ENCODE peak calls at places on chromosomes 11 and 22, in six cellular contexts. One of them, this sample, is unnamed.

GRCh38 chr11:74024630-74025029 is 15.7 kb upstream of the UCP3 start:
- DNase-seq in GM12891: no peak
- DNase-seq in GM12878: no peak
- DNase-seq in K562: peak
- DNase-seq in HepG2: no peak
- DNase-seq in H1: no peak
- DNase-seq in this sample: no peak

GRCh38 chr11:13114566-13115465 is 105.7 kb downstream of the RASSF10 start:
- DNase-seq in GM12891: no peak
- DNase-seq in GM12878: no peak
- DNase-seq in K562: peak
- DNase-seq in HepG2: peak
- DNase-seq in H1: no peak
- DNase-seq in this sample: no peak

GRCh38 chr11:3198815-3199214 is 19.8 kb downstream of the MRGPRG start:
- DNase-seq in GM12891: no peak
- DNase-seq in GM12878: no peak
- DNase-seq in K562: no peak
- DNase-seq in HepG2: no peak
- DNase-seq in H1: no peak
- DNase-seq in this sample: no peak

GRCh38 chr22:44442856-44443595 is 55.0 kb downstream of the RTL6 start:
- DNase-seq in GM12891: no peak
- DNase-seq in GM12878: no peak
- DNase-seq in K562: no peak
- DNase-seq in HepG2: no peak
- DNase-seq in H1: no peak
- DNase-seq in this sample: no peak

GRCh38 chr22:45263790-45264269 is 20.9 kb upstream of the UPK3A start:
- DNase-seq in GM12891: peak
- DNase-seq in GM12878: no peak
- DNase-seq in K562: peak
- DNase-seq in HepG2: peak
- DNase-seq in H1: no peak
- DNase-seq in this sample: peak

GRCh38 chr22:43090130-43090789 is 1.1 kb upstream of the TTLL1 start:
- DNase-seq in GM12891: peak
- DNase-seq in GM12878: peak
- DNase-seq in K562: peak
- DNase-seq in HepG2: peak
- DNase-seq in H1: no peak
- DNase-seq in this sample: peak

GRCh38 chr11:44621140-44621681 is 55.7 kb downstream of the CD82 start:
- DNase-seq in GM12891: peak
- DNase-seq in GM12878: no peak
- DNase-seq in K562: peak
- DNase-seq in HepG2: peak
- DNase-seq in H1: peak
- DNase-seq in this sample: peak

GRCh38 chr11:105144887-105145286 is 5.3 kb upstream of the CARD18 start:
- DNase-seq in GM12891: no peak
- DNase-seq in GM12878: no peak
- DNase-seq in K562: no peak
- DNase-seq in HepG2: peak
- DNase-seq in H1: no peak
- DNase-seq in this sample: no peak

GRCh38 chr11:114738954-114739353 is 60.6 kb downstream of the NXPE2 start:
- DNase-seq in GM12891: peak
- DNase-seq in GM12878: no peak
- DNase-seq in K562: peak
- DNase-seq in HepG2: peak
- DNase-seq in H1: peak
- DNase-seq in this sample: no peak

GRCh38 chr11:133082453-133082781 is 449.9 kb downstream of the OPCML start:
- DNase-seq in GM12891: no peak
- DNase-seq in GM12878: no peak
- DNase-seq in K562: no peak
- DNase-seq in HepG2: no peak
- DNase-seq in H1: no peak
- DNase-seq in this sample: no peak

GRCh38 chr11:94574193-94574961 is 7.2 kb downstream of the PIWIL4 start:
- DNase-seq in GM12891: no peak
- DNase-seq in GM12878: no peak
- DNase-seq in K562: peak
- DNase-seq in HepG2: no peak
- DNase-seq in H1: no peak
- DNase-seq in this sample: no peak

GRCh38 chr11:17522655-17523054 is 21.6 kb downstream of the USH1C start:
- DNase-seq in GM12891: no peak
- DNase-seq in GM12878: no peak
- DNase-seq in K562: no peak
- DNase-seq in HepG2: no peak
- DNase-seq in H1: no peak
- DNase-seq in this sample: no peak

GRCh38 chr11:72239296-72239848 is 4.6 kb downstream of the PHOX2A start:
- DNase-seq in GM12891: no peak
- DNase-seq in GM12878: no peak
- DNase-seq in K562: no peak
- DNase-seq in HepG2: no peak
- DNase-seq in H1: no peak
- DNase-seq in this sample: no peak

GRCh38 chr22:22914726-22915669 is 27.4 kb downstream of the IGLL5 start:
- DNase-seq in GM12891: no peak
- DNase-seq in GM12878: no peak
- DNase-seq in K562: no peak
- DNase-seq in HepG2: no peak
- DNase-seq in H1: no peak
- DNase-seq in this sample: no peak

GRCh38 chr22:37090920-37091688 is 18.4 kb downstream of the TMPRSS6 start:
- DNase-seq in GM12891: no peak
- DNase-seq in GM12878: no peak
- DNase-seq in K562: no peak
- DNase-seq in HepG2: no peak
- DNase-seq in H1: no peak
- DNase-seq in this sample: no peak

GRCh38 chr11:68806931-68807844 is 34.5 kb downstream of the CPT1A start:
- DNase-seq in GM12891: no peak
- DNase-seq in GM12878: no peak
- DNase-seq in K562: no peak
- DNase-seq in HepG2: no peak
- DNase-seq in H1: no peak
- DNase-seq in this sample: no peak

GRCh38 chr22:25177895-25178294 is 21.8 kb upstream of the CRYBB3 start:
- DNase-seq in GM12891: no peak
- DNase-seq in GM12878: no peak
- DNase-seq in K562: no peak
- DNase-seq in HepG2: no peak
- DNase-seq in H1: no peak
- DNase-seq in this sample: no peak

GRCh38 chr22:39132871-39133524 is 19.5 kb downstream of the CBX7 start:
- DNase-seq in GM12891: no peak
- DNase-seq in GM12878: no peak
- DNase-seq in K562: no peak
- DNase-seq in HepG2: no peak
- DNase-seq in H1: no peak
- DNase-seq in this sample: no peak

GRCh38 chr11:76234704-76235232 is 28.5 kb upstream of the WNT11 start:
- DNase-seq in GM12891: peak
- DNase-seq in GM12878: no peak
- DNase-seq in K562: no peak
- DNase-seq in HepG2: no peak
- DNase-seq in H1: no peak
- DNase-seq in this sample: no peak

GRCh38 chr11:130872961-130873360 is 43.3 kb downstream of the SNX19 start:
- DNase-seq in GM12891: no peak
- DNase-seq in GM12878: no peak
- DNase-seq in K562: no peak
- DNase-seq in HepG2: no peak
- DNase-seq in H1: no peak
- DNase-seq in this sample: no peak

GRCh38 chr11:69295995-69296889 is 2.3 kb downstream of the MYEOV start:
- DNase-seq in GM12891: no peak
- DNase-seq in GM12878: no peak
- DNase-seq in K562: peak
- DNase-seq in HepG2: peak
- DNase-seq in H1: no peak
- DNase-seq in this sample: no peak

GRCh38 chr22:49239264-49240015 is 588.2 kb downstream of the BRD1 start:
- DNase-seq in GM12891: no peak
- DNase-seq in GM12878: no peak
- DNase-seq in K562: no peak
- DNase-seq in HepG2: no peak
- DNase-seq in H1: no peak
- DNase-seq in this sample: no peak

GRCh38 chr22:25127274-25127673 is 72.4 kb upstream of the CRYBB3 start:
- DNase-seq in GM12891: no peak
- DNase-seq in GM12878: no peak
- DNase-seq in K562: no peak
- DNase-seq in HepG2: no peak
- DNase-seq in H1: no peak
- DNase-seq in this sample: no peak

GRCh38 chr11:128933481-128934178 is 9.0 kb downstream of the TP53AIP1 start:
- DNase-seq in GM12891: no peak
- DNase-seq in GM12878: no peak
- DNase-seq in K562: no peak
- DNase-seq in HepG2: no peak
- DNase-seq in H1: no peak
- DNase-seq in this sample: no peak

GRCh38 chr22:25375683-25376082 is 156.2 kb downstream of the CRYBB2 start:
- DNase-seq in GM12891: no peak
- DNase-seq in GM12878: no peak
- DNase-seq in K562: no peak
- DNase-seq in HepG2: no peak
- DNase-seq in H1: no peak
- DNase-seq in this sample: no peak

GRCh38 chr22:36055376-36056310 is 27.0 kb upstream of the RBFOX2 start:
- DNase-seq in GM12891: no peak
- DNase-seq in GM12878: no peak
- DNase-seq in K562: no peak
- DNase-seq in HepG2: no peak
- DNase-seq in H1: no peak
- DNase-seq in this sample: no peak

GRCh38 chr11:63912678-63913077 is 4.3 kb downstream of the RCOR2 start:
- DNase-seq in GM12891: no peak
- DNase-seq in GM12878: no peak
- DNase-seq in K562: no peak
- DNase-seq in HepG2: no peak
- DNase-seq in H1: no peak
- DNase-seq in this sample: no peak

GRCh38 chr22:35467788-35468187 is 67.8 kb downstream of the MCM5 start:
- DNase-seq in GM12891: no peak
- DNase-seq in GM12878: no peak
- DNase-seq in K562: no peak
- DNase-seq in HepG2: no peak
- DNase-seq in H1: no peak
- DNase-seq in this sample: no peak

GRCh38 chr11:107157146-107157808 is 139.0 kb upstream of the GUCY1A2 start:
- DNase-seq in GM12891: no peak
- DNase-seq in GM12878: no peak
- DNase-seq in K562: no peak
- DNase-seq in HepG2: no peak
- DNase-seq in H1: peak
- DNase-seq in this sample: no peak

GRCh38 chr11:108734956-108735559 is 70.2 kb downstream of the DDX10 start:
- DNase-seq in GM12891: no peak
- DNase-seq in GM12878: no peak
- DNase-seq in K562: peak
- DNase-seq in HepG2: peak
- DNase-seq in H1: no peak
- DNase-seq in this sample: no peak
- TF ChIP-seq TAF1 in GM12891: no peak
- TF ChIP-seq TAF1 in GM12878: no peak
- TF ChIP-seq TAF1 in K562: no peak
- TF ChIP-seq TAF1 in HepG2: no peak
- TF ChIP-seq TAF1 in H1: no peak
- TF ChIP-seq TAF1 in this sample: no peak

GRCh38 chr22:19879651-19879995 is 24.9 kb upstream of the GNB1L start:
- DNase-seq in GM12891: peak
- DNase-seq in GM12878: no peak
- DNase-seq in K562: no peak
- DNase-seq in HepG2: no peak
- DNase-seq in H1: no peak
- DNase-seq in this sample: no peak

GRCh38 chr22:19879996-19880785 is 25.5 kb upstream of the GNB1L start:
- DNase-seq in GM12891: peak
- DNase-seq in GM12878: no peak
- DNase-seq in K562: no peak
- DNase-seq in HepG2: peak
- DNase-seq in H1: no peak
- DNase-seq in this sample: no peak

GRCh38 chr22:19882446-19883381 is 28.0 kb upstream of the GNB1L start:
- DNase-seq in GM12891: no peak
- DNase-seq in GM12878: no peak
- DNase-seq in K562: no peak
- DNase-seq in HepG2: no peak
- DNase-seq in H1: no peak
- DNase-seq in this sample: no peak

GRCh38 chr22:19879248-19879575 is 24.5 kb upstream of the GNB1L start:
- DNase-seq in GM12891: peak
- DNase-seq in GM12878: no peak
- DNase-seq in K562: no peak
- DNase-seq in HepG2: no peak
- DNase-seq in H1: no peak
- DNase-seq in this sample: no peak

GRCh38 chr22:19880786-19881569 is 26.3 kb upstream of the GNB1L start:
- DNase-seq in GM12891: peak
- DNase-seq in GM12878: no peak
- DNase-seq in K562: peak
- DNase-seq in HepG2: peak
- DNase-seq in H1: peak
- DNase-seq in this sample: no peak
- TF ChIP-seq POLR2AphosphoS5 in GM12891: no peak
- TF ChIP-seq POLR2AphosphoS5 in GM12878: no peak
- TF ChIP-seq POLR2AphosphoS5 in K562: no peak
- TF ChIP-seq POLR2AphosphoS5 in HepG2: no peak
- TF ChIP-seq POLR2AphosphoS5 in H1: no peak
- TF ChIP-seq POLR2AphosphoS5 in this sample: no peak

GRCh38 chr11:1889527-1889930 is 2.2 kb downstream of the PRR33 start:
- DNase-seq in GM12891: no peak
- DNase-seq in GM12878: no peak
- DNase-seq in K562: no peak
- DNase-seq in HepG2: no peak
- DNase-seq in H1: no peak
- DNase-seq in this sample: peak
- TF ChIP-seq POLR2A in GM12891: no peak
- TF ChIP-seq POLR2A in GM12878: peak
- TF ChIP-seq POLR2A in K562: no peak
- TF ChIP-seq POLR2A in HepG2: no peak
- TF ChIP-seq POLR2A in H1: no peak
- TF ChIP-seq POLR2A in this sample: no peak

DNA sequence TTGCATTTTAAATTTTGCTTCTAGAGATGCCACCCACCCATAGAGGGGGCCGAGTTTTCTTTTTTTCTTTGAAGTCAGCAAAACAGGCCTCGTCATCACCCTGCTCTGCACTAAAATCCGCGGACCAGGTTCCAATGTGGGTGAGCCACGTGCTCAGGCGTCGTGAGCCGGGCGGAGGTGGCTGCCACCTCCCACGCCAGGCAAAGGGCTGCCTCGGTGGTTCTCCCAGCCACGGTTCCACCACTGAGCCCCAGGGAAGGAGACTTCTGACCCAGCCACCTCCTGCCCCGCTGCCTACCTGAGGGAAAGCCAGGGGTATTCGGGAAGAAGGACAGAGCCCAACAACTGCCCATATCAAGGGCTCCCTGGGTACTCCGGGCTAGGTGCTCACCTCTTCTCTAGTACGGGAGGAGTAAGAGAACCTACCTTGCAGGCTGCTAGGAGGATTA is 45.3 kb downstream of the MN1 start:
- DNase-seq in GM12891: no peak
- DNase-seq in GM12878: no peak
- DNase-seq in K562: no peak
- DNase-seq in HepG2: no peak
- DNase-seq in H1: no peak
- DNase-seq in this sample: no peak
- TF ChIP-seq TAF1 in GM12891: no peak
- TF ChIP-seq TAF1 in GM12878: no peak
- TF ChIP-seq TAF1 in K562: no peak
- TF ChIP-seq TAF1 in HepG2: no peak
- TF ChIP-seq TAF1 in H1: no peak
- TF ChIP-seq TAF1 in this sample: no peak

This sample was measured in GM12892.